ENCODE peak calls at places on chromosome 3, in nine cellular contexts. One of them, this sample, is unnamed.

GRCh38 chr3:39388741-39389248 is 5.6 kb downstream of the SLC25A38 start:
- DNase-seq in A549: no peak
- DNase-seq in HCT116: no peak
- DNase-seq in endothelial cell of umbilical vein: no peak
- DNase-seq in esophagus muscularis mucosa: no peak
- DNase-seq in Peyer's patch: no peak
- DNase-seq in body of pancreas: no peak
- DNase-seq in heart left ventricle: no peak
- DNase-seq in sigmoid colon: no peak
- DNase-seq in this sample: no peak

GRCh38 chr3:147407495-147408179 is 1.3 kb upstream of the ZIC4 start:
- DNase-seq in A549: no peak
- DNase-seq in HCT116: no peak
- DNase-seq in endothelial cell of umbilical vein: no peak
- DNase-seq in esophagus muscularis mucosa: peak
- DNase-seq in Peyer's patch: no peak
- DNase-seq in body of pancreas: no peak
- DNase-seq in heart left ventricle: no peak
- DNase-seq in sigmoid colon: no peak
- DNase-seq in this sample: no peak

GRCh38 chr3:60192297-60193114 is 1058.7 kb downstream of the FHIT start:
- DNase-seq in A549: no peak
- DNase-seq in HCT116: no peak
- DNase-seq in endothelial cell of umbilical vein: no peak
- DNase-seq in esophagus muscularis mucosa: no peak
- DNase-seq in Peyer's patch: no peak
- DNase-seq in body of pancreas: no peak
- DNase-seq in heart left ventricle: no peak
- DNase-seq in sigmoid colon: no peak
- DNase-seq in this sample: no peak

GRCh38 chr3:111768571-111769100 is 90.4 kb upstream of the PHLDB2 start:
- DNase-seq in A549: peak
- DNase-seq in HCT116: peak
- DNase-seq in endothelial cell of umbilical vein: peak
- DNase-seq in esophagus muscularis mucosa: no peak
- DNase-seq in Peyer's patch: no peak
- DNase-seq in body of pancreas: no peak
- DNase-seq in heart left ventricle: no peak
- DNase-seq in sigmoid colon: no peak
- DNase-seq in this sample: no peak

GRCh38 chr3:138688871-138689299 is 80.3 kb downstream of the FAIM start:
- DNase-seq in A549: no peak
- DNase-seq in HCT116: no peak
- DNase-seq in endothelial cell of umbilical vein: no peak
- DNase-seq in esophagus muscularis mucosa: no peak
- DNase-seq in Peyer's patch: no peak
- DNase-seq in body of pancreas: no peak
- DNase-seq in heart left ventricle: no peak
- DNase-seq in sigmoid colon: no peak
- DNase-seq in this sample: no peak

GRCh38 chr3:87088984-87089841 is 98.3 kb upstream of the VGLL3 start:
- DNase-seq in A549: peak
- DNase-seq in HCT116: no peak
- DNase-seq in endothelial cell of umbilical vein: peak
- DNase-seq in esophagus muscularis mucosa: no peak
- DNase-seq in Peyer's patch: peak
- DNase-seq in body of pancreas: peak
- DNase-seq in heart left ventricle: peak
- DNase-seq in sigmoid colon: peak
- DNase-seq in this sample: peak

GRCh38 chr3:142940000-142940399 is 23.5 kb downstream of the PAQR9 start:
- DNase-seq in A549: no peak
- DNase-seq in HCT116: no peak
- DNase-seq in endothelial cell of umbilical vein: no peak
- DNase-seq in esophagus muscularis mucosa: no peak
- DNase-seq in Peyer's patch: no peak
- DNase-seq in body of pancreas: no peak
- DNase-seq in heart left ventricle: no peak
- DNase-seq in sigmoid colon: no peak
- DNase-seq in this sample: no peak

GRCh38 chr3:151909720-151910405 is 36.4 kb downstream of the SUCNR1 start:
- DNase-seq in A549: no peak
- DNase-seq in HCT116: no peak
- DNase-seq in endothelial cell of umbilical vein: peak
- DNase-seq in esophagus muscularis mucosa: no peak
- DNase-seq in Peyer's patch: no peak
- DNase-seq in body of pancreas: no peak
- DNase-seq in heart left ventricle: no peak
- DNase-seq in sigmoid colon: no peak
- DNase-seq in this sample: no peak

GRCh38 chr3:39671116-39671515 is 138.3 kb upstream of the MYRIP start:
- DNase-seq in A549: no peak
- DNase-seq in HCT116: no peak
- DNase-seq in endothelial cell of umbilical vein: no peak
- DNase-seq in esophagus muscularis mucosa: no peak
- DNase-seq in Peyer's patch: no peak
- DNase-seq in body of pancreas: no peak
- DNase-seq in heart left ventricle: no peak
- DNase-seq in sigmoid colon: no peak
- DNase-seq in this sample: no peak

GRCh38 chr3:186239321-186239720 is 122.7 kb downstream of the DGKG start:
- DNase-seq in A549: no peak
- DNase-seq in HCT116: no peak
- DNase-seq in endothelial cell of umbilical vein: no peak
- DNase-seq in esophagus muscularis mucosa: no peak
- DNase-seq in Peyer's patch: no peak
- DNase-seq in body of pancreas: no peak
- DNase-seq in heart left ventricle: no peak
- DNase-seq in sigmoid colon: no peak
- DNase-seq in this sample: no peak

GRCh38 chr3:158491968-158492367 is 79.0 kb upstream of the MLF1 start:
- DNase-seq in A549: no peak
- DNase-seq in HCT116: no peak
- DNase-seq in endothelial cell of umbilical vein: no peak
- DNase-seq in esophagus muscularis mucosa: no peak
- DNase-seq in Peyer's patch: no peak
- DNase-seq in body of pancreas: no peak
- DNase-seq in heart left ventricle: no peak
- DNase-seq in sigmoid colon: no peak
- DNase-seq in this sample: no peak

GRCh38 chr3:105686324-105686897 is 182.4 kb downstream of the CBLB start:
- DNase-seq in A549: peak
- DNase-seq in HCT116: peak
- DNase-seq in endothelial cell of umbilical vein: peak
- DNase-seq in esophagus muscularis mucosa: no peak
- DNase-seq in Peyer's patch: no peak
- DNase-seq in body of pancreas: no peak
- DNase-seq in heart left ventricle: no peak
- DNase-seq in sigmoid colon: no peak
- DNase-seq in this sample: no peak

GRCh38 chr3:29642393-29643033 is 361.6 kb downstream of the RBMS3 start:
- DNase-seq in A549: no peak
- DNase-seq in HCT116: no peak
- DNase-seq in endothelial cell of umbilical vein: peak
- DNase-seq in esophagus muscularis mucosa: no peak
- DNase-seq in Peyer's patch: peak
- DNase-seq in body of pancreas: no peak
- DNase-seq in heart left ventricle: peak
- DNase-seq in sigmoid colon: no peak
- DNase-seq in this sample: no peak

GRCh38 chr3:196868297-196868661 is 559 bp downstream of the SENP5 start:
- DNase-seq in A549: peak
- DNase-seq in HCT116: no peak
- DNase-seq in endothelial cell of umbilical vein: no peak
- DNase-seq in esophagus muscularis mucosa: no peak
- DNase-seq in Peyer's patch: peak
- DNase-seq in body of pancreas: peak
- DNase-seq in heart left ventricle: no peak
- DNase-seq in sigmoid colon: no peak
- DNase-seq in this sample: no peak

GRCh38 chr3:114128231-114128630 is 50.6 kb downstream of the DRD3 start:
- DNase-seq in A549: no peak
- DNase-seq in HCT116: no peak
- DNase-seq in endothelial cell of umbilical vein: peak
- DNase-seq in esophagus muscularis mucosa: no peak
- DNase-seq in Peyer's patch: no peak
- DNase-seq in body of pancreas: no peak
- DNase-seq in heart left ventricle: no peak
- DNase-seq in sigmoid colon: no peak
- DNase-seq in this sample: no peak

GRCh38 chr3:53071882-53072431 is 26.1 kb upstream of the SFMBT1 start:
- DNase-seq in A549: no peak
- DNase-seq in HCT116: no peak
- DNase-seq in endothelial cell of umbilical vein: no peak
- DNase-seq in esophagus muscularis mucosa: no peak
- DNase-seq in Peyer's patch: no peak
- DNase-seq in body of pancreas: no peak
- DNase-seq in heart left ventricle: no peak
- DNase-seq in sigmoid colon: peak
- DNase-seq in this sample: peak
- H3K27ac ChIP-seq in A549: no peak
- H3K27ac ChIP-seq in HCT116: no peak
- H3K27ac ChIP-seq in endothelial cell of umbilical vein: no peak
- H3K27ac ChIP-seq in esophagus muscularis mucosa: no peak
- H3K27ac ChIP-seq in Peyer's patch: peak
- H3K27ac ChIP-seq in body of pancreas: no peak
- H3K27ac ChIP-seq in heart left ventricle: no peak
- H3K27ac ChIP-seq in sigmoid colon: no peak
- H3K27ac ChIP-seq in this sample: no peak

GRCh38 chr3:57006048-57006709 is 54.3 kb upstream of the SPATA12 start:
- DNase-seq in A549: no peak
- DNase-seq in HCT116: no peak
- DNase-seq in endothelial cell of umbilical vein: no peak
- DNase-seq in esophagus muscularis mucosa: no peak
- DNase-seq in Peyer's patch: no peak
- DNase-seq in body of pancreas: no peak
- DNase-seq in heart left ventricle: no peak
- DNase-seq in sigmoid colon: no peak
- DNase-seq in this sample: no peak

GRCh38 chr3:57004154-57004730 is 56.2 kb upstream of the SPATA12 start:
- DNase-seq in A549: no peak
- DNase-seq in HCT116: no peak
- DNase-seq in endothelial cell of umbilical vein: no peak
- DNase-seq in esophagus muscularis mucosa: no peak
- DNase-seq in Peyer's patch: no peak
- DNase-seq in body of pancreas: no peak
- DNase-seq in heart left ventricle: no peak
- DNase-seq in sigmoid colon: no peak
- DNase-seq in this sample: peak

GRCh38 chr3:57007513-57008415 is 52.7 kb upstream of the SPATA12 start:
- DNase-seq in A549: peak
- DNase-seq in HCT116: peak
- DNase-seq in endothelial cell of umbilical vein: peak
- DNase-seq in esophagus muscularis mucosa: peak
- DNase-seq in Peyer's patch: peak
- DNase-seq in body of pancreas: no peak
- DNase-seq in heart left ventricle: peak
- DNase-seq in sigmoid colon: peak
- DNase-seq in this sample: no peak

GRCh38 chr3:57009367-57009766 is 51.1 kb upstream of the SPATA12 start:
- DNase-seq in A549: no peak
- DNase-seq in HCT116: no peak
- DNase-seq in endothelial cell of umbilical vein: no peak
- DNase-seq in esophagus muscularis mucosa: no peak
- DNase-seq in Peyer's patch: no peak
- DNase-seq in body of pancreas: no peak
- DNase-seq in heart left ventricle: peak
- DNase-seq in sigmoid colon: peak
- DNase-seq in this sample: no peak

DNA sequence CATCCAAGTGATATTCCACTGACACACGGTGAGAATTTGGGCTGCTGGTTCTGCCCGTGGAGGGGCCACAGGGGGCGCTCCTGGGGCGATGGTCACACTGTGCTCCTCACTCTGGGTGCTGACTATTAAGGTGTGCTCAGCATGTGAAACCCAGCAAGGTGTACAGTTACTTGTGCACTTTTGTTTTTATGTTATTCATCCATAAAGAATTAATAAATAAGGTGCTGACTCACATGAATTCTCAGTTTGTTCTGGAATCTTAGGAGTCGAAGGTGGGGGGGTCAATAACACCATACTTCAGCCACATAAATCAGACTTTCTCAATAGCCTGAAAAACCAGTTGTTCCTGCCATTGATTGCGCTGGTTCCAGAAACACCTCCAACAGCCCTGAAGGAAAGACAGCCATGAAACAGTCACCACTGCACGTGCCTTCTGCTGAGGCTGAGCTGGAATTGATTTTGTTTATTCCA is 53.5 kb upstream of the SPATA12 start:
- DNase-seq in A549: peak
- DNase-seq in HCT116: peak
- DNase-seq in endothelial cell of umbilical vein: no peak
- DNase-seq in esophagus muscularis mucosa: no peak
- DNase-seq in Peyer's patch: no peak
- DNase-seq in body of pancreas: no peak
- DNase-seq in heart left ventricle: no peak
- DNase-seq in sigmoid colon: peak
- DNase-seq in this sample: no peak
- TF ChIP-seq CTCF in A549: no peak
- TF ChIP-seq CTCF in HCT116: peak
- TF ChIP-seq CTCF in endothelial cell of umbilical vein: peak
- TF ChIP-seq CTCF in esophagus muscularis mucosa: no peak
- TF ChIP-seq CTCF in Peyer's patch: no peak
- TF ChIP-seq CTCF in body of pancreas: no peak
- TF ChIP-seq CTCF in heart left ventricle: peak
- TF ChIP-seq CTCF in sigmoid colon: no peak
- TF ChIP-seq CTCF in this sample: no peak

GRCh38 chr3:13002398-13003124 is 70.7 kb downstream of the IQSEC1 start:
- DNase-seq in A549: no peak
- DNase-seq in HCT116: no peak
- DNase-seq in endothelial cell of umbilical vein: no peak
- DNase-seq in esophagus muscularis mucosa: no peak
- DNase-seq in Peyer's patch: no peak
- DNase-seq in body of pancreas: no peak
- DNase-seq in heart left ventricle: no peak
- DNase-seq in sigmoid colon: no peak
- DNase-seq in this sample: no peak
- TF ChIP-seq POLR2A in A549: no peak
- TF ChIP-seq POLR2A in HCT116: no peak
- TF ChIP-seq POLR2A in endothelial cell of umbilical vein: no peak
- TF ChIP-seq POLR2A in esophagus muscularis mucosa: no peak
- TF ChIP-seq POLR2A in Peyer's patch: no peak
- TF ChIP-seq POLR2A in body of pancreas: no peak
- TF ChIP-seq POLR2A in heart left ventricle: no peak
- TF ChIP-seq POLR2A in sigmoid colon: no peak
- TF ChIP-seq POLR2A in this sample: no peak

GRCh38 chr3:52470920-52471319 is 15.5 kb downstream of the NISCH start:
- DNase-seq in A549: no peak
- DNase-seq in HCT116: no peak
- DNase-seq in endothelial cell of umbilical vein: no peak
- DNase-seq in esophagus muscularis mucosa: no peak
- DNase-seq in Peyer's patch: no peak
- DNase-seq in body of pancreas: no peak
- DNase-seq in heart left ventricle: no peak
- DNase-seq in sigmoid colon: no peak
- DNase-seq in this sample: no peak
- H3K27ac ChIP-seq in A549: no peak
- H3K27ac ChIP-seq in HCT116: no peak
- H3K27ac ChIP-seq in endothelial cell of umbilical vein: no peak
- H3K27ac ChIP-seq in esophagus muscularis mucosa: no peak
- H3K27ac ChIP-seq in Peyer's patch: no peak
- H3K27ac ChIP-seq in body of pancreas: no peak
- H3K27ac ChIP-seq in heart left ventricle: no peak
- H3K27ac ChIP-seq in sigmoid colon: no peak
- H3K27ac ChIP-seq in this sample: no peak